ENCODE peak calls at places on chromosomes 13 and 19, in seven cellular contexts. One of them, this sample, is unnamed. For H3K27me3 and H3K4me1, the result is how much of the 10 kb centered on the place peaks cover.

GRCh38 chr19:46840157-46840942 is 10.3 kb downstream of the AP2S1 start:
- DNase-seq in suprapubic skin: no peak
- DNase-seq in fibroblast of lung: peak
- DNase-seq in upper lobe of right lung: peak
- DNase-seq in foreskin keratinocyte: no peak
- DNase-seq in adrenal gland: peak
- DNase-seq in heart right ventricle: no peak
- DNase-seq in this sample: peak

GRCh38 chr13:24124789-24125476 is 35.6 kb upstream of the SPATA13 start:
- DNase-seq in foreskin keratinocyte: no peak
- DNase-seq in fibroblast of lung: no peak
- DNase-seq in adrenal gland: no peak
- DNase-seq in upper lobe of right lung: no peak
- DNase-seq in heart right ventricle: peak
- DNase-seq in suprapubic skin: no peak
- DNase-seq in this sample: no peak

GRCh38 chr13:60134376-60134775 is 29.4 kb downstream of the DIAPH3 start:
- DNase-seq in upper lobe of right lung: no peak
- DNase-seq in suprapubic skin: no peak
- DNase-seq in adrenal gland: no peak
- DNase-seq in fibroblast of lung: peak
- DNase-seq in heart right ventricle: no peak
- DNase-seq in foreskin keratinocyte: no peak
- DNase-seq in this sample: no peak

GRCh38 chr19:43438291-43439162 is 23.8 kb downstream of the TEX101 start:
- DNase-seq in fibroblast of lung: peak
- DNase-seq in foreskin keratinocyte: no peak
- DNase-seq in upper lobe of right lung: no peak
- DNase-seq in heart right ventricle: peak
- DNase-seq in suprapubic skin: peak
- DNase-seq in adrenal gland: peak
- DNase-seq in this sample: peak

GRCh38 chr19:56155124-56155687 is 14.1 kb downstream of the ZNF444 start:
- DNase-seq in upper lobe of right lung: no peak
- DNase-seq in fibroblast of lung: no peak
- DNase-seq in adrenal gland: no peak
- DNase-seq in heart right ventricle: no peak
- DNase-seq in suprapubic skin: no peak
- DNase-seq in foreskin keratinocyte: no peak
- DNase-seq in this sample: no peak

GRCh38 chr13:23570931-23571330 is 719 bp downstream of the TNFRSF19 start:
- DNase-seq in suprapubic skin: no peak
- DNase-seq in upper lobe of right lung: no peak
- DNase-seq in adrenal gland: no peak
- DNase-seq in foreskin keratinocyte: no peak
- DNase-seq in heart right ventricle: no peak
- DNase-seq in fibroblast of lung: peak
- DNase-seq in this sample: no peak

GRCh38 chr13:20192470-20193141 is at the start of gene GJB2:
- DNase-seq in fibroblast of lung: no peak
- DNase-seq in suprapubic skin: no peak
- DNase-seq in adrenal gland: no peak
- DNase-seq in upper lobe of right lung: no peak
- DNase-seq in foreskin keratinocyte: no peak
- DNase-seq in heart right ventricle: no peak
- DNase-seq in this sample: no peak

GRCh38 chr19:4327877-4328242 is 10.8 kb downstream of the STAP2 start:
- DNase-seq in foreskin keratinocyte: no peak
- DNase-seq in adrenal gland: no peak
- DNase-seq in heart right ventricle: no peak
- DNase-seq in suprapubic skin: no peak
- DNase-seq in upper lobe of right lung: no peak
- DNase-seq in fibroblast of lung: no peak
- DNase-seq in this sample: no peak

GRCh38 chr19:3792114-3792513 is 5.9 kb upstream of the MATK start:
- DNase-seq in suprapubic skin: no peak
- DNase-seq in heart right ventricle: no peak
- DNase-seq in foreskin keratinocyte: no peak
- DNase-seq in fibroblast of lung: no peak
- DNase-seq in upper lobe of right lung: no peak
- DNase-seq in adrenal gland: no peak
- DNase-seq in this sample: no peak

GRCh38 chr19:44643605-44644390 is at the start of gene PVR:
- DNase-seq in adrenal gland: peak
- DNase-seq in suprapubic skin: no peak
- DNase-seq in upper lobe of right lung: peak
- DNase-seq in fibroblast of lung: peak
- DNase-seq in foreskin keratinocyte: peak
- DNase-seq in heart right ventricle: peak
- DNase-seq in this sample: peak

GRCh38 chr13:109162248-109163051 is 533.0 kb downstream of the MYO16 start:
- DNase-seq in adrenal gland: no peak
- DNase-seq in foreskin keratinocyte: peak
- DNase-seq in fibroblast of lung: no peak
- DNase-seq in heart right ventricle: no peak
- DNase-seq in suprapubic skin: no peak
- DNase-seq in upper lobe of right lung: no peak
- DNase-seq in this sample: no peak

GRCh38 chr19:38538793-38539528 is 78.8 kb downstream of the MAP4K1 start:
- DNase-seq in upper lobe of right lung: no peak
- DNase-seq in fibroblast of lung: no peak
- DNase-seq in foreskin keratinocyte: no peak
- DNase-seq in suprapubic skin: no peak
- DNase-seq in adrenal gland: no peak
- DNase-seq in heart right ventricle: no peak
- DNase-seq in this sample: no peak

GRCh38 chr13:107822006-107822405 is 393.3 kb downstream of the LIG4 start:
- DNase-seq in upper lobe of right lung: no peak
- DNase-seq in heart right ventricle: no peak
- DNase-seq in fibroblast of lung: no peak
- DNase-seq in adrenal gland: no peak
- DNase-seq in foreskin keratinocyte: no peak
- DNase-seq in suprapubic skin: no peak
- DNase-seq in this sample: no peak

GRCh38 chr19:42563352-42564210 is 31.1 kb downstream of the CEACAM8 start:
- DNase-seq in adrenal gland: peak
- DNase-seq in suprapubic skin: no peak
- DNase-seq in heart right ventricle: peak
- DNase-seq in upper lobe of right lung: no peak
- DNase-seq in foreskin keratinocyte: no peak
- DNase-seq in fibroblast of lung: peak
- DNase-seq in this sample: no peak

GRCh38 chr19:1467228-1467511 is 11.8 kb downstream of the C19orf25 start:
- DNase-seq in upper lobe of right lung: no peak
- DNase-seq in fibroblast of lung: no peak
- DNase-seq in suprapubic skin: no peak
- DNase-seq in adrenal gland: no peak
- DNase-seq in foreskin keratinocyte: no peak
- DNase-seq in heart right ventricle: no peak
- DNase-seq in this sample: no peak
- H3K27me3 ChIP-seq in upper lobe of right lung: half or more
- H3K27me3 ChIP-seq in fibroblast of lung: under half
- H3K27me3 ChIP-seq in suprapubic skin: half or more
- H3K27me3 ChIP-seq in adrenal gland: half or more
- H3K27me3 ChIP-seq in foreskin keratinocyte: half or more
- H3K27me3 ChIP-seq in heart right ventricle: half or more
- H3K27me3 ChIP-seq in this sample: under half

DNA sequence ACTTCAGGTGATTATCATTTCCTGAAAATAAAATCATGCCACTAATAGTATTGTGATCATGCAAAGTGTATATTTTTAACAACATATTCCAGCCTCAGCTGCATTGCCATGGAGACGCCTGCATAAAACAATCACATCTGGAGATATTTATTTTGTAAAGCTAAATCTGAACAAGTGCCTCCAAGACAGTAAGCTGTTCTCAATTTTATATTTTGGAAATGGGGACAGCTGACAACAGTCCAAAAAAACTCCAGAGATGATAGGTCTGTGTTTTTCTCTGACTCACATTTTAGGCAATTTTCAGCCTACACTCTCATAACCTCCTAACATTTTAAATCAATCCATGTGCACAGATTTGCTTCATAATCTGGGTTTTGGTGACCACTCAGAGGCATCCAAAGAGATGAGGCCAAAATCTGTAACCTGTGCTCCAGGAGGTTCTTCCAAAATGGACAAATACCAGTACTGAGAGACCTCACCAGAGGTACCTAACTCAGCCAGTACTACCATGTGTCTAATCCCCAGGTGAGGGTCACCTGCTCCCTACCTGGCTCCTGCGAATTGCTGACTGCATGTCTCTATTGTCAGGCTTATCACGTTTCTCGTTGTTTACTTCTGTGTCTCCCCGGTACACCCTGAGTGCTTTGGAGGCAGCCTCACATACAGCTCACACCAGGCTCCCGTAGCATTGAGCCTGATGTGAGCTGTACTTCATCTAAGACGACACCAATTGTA is 62.7 kb downstream of the COL4A1 start:
- DNase-seq in heart right ventricle: peak
- DNase-seq in upper lobe of right lung: no peak
- DNase-seq in adrenal gland: peak
- DNase-seq in suprapubic skin: no peak
- DNase-seq in foreskin keratinocyte: no peak
- DNase-seq in fibroblast of lung: peak
- DNase-seq in this sample: no peak
- H3K4me1 ChIP-seq in heart right ventricle: under half
- H3K4me1 ChIP-seq in upper lobe of right lung: under half
- H3K4me1 ChIP-seq in adrenal gland: under half
- H3K4me1 ChIP-seq in suprapubic skin: under half
- H3K4me1 ChIP-seq in foreskin keratinocyte: under half
- H3K4me1 ChIP-seq in fibroblast of lung: under half
- H3K4me1 ChIP-seq in this sample: under half

GRCh38 chr13:18947376-18947977 is 234.1 kb downstream of the TUBA3C start:
- DNase-seq in foreskin keratinocyte: no peak
- DNase-seq in heart right ventricle: no peak
- DNase-seq in suprapubic skin: no peak
- DNase-seq in fibroblast of lung: no peak
- DNase-seq in upper lobe of right lung: no peak
- DNase-seq in adrenal gland: peak
- DNase-seq in this sample: no peak
- H3K27me3 ChIP-seq in foreskin keratinocyte: under half
- H3K27me3 ChIP-seq in heart right ventricle: under half
- H3K27me3 ChIP-seq in suprapubic skin: under half
- H3K27me3 ChIP-seq in fibroblast of lung: under half
- H3K27me3 ChIP-seq in upper lobe of right lung: under half
- H3K27me3 ChIP-seq in adrenal gland: under half
- H3K27me3 ChIP-seq in this sample: under half

DNA sequence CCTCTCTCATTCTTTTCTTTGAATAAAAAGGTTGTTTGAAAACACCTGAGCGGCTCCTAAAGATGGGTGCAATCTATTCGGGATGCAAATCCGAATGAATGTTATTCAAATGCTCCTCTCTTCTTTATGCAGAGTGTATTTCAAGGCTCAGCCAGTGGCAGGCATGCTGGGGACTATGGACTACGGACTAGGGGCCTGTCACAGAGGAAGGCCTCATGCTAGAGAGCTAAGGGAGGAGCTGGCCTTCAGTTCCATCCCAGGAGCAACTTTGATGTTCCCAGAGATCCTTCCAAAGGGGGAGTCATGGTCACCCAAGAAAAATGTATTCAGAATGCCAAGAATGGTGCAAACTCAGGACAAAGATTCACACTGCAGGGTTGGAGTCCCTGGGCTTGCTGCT is 9.3 kb downstream of the ALOX5AP start:
- DNase-seq in suprapubic skin: no peak
- DNase-seq in upper lobe of right lung: no peak
- DNase-seq in fibroblast of lung: no peak
- DNase-seq in adrenal gland: no peak
- DNase-seq in foreskin keratinocyte: no peak
- DNase-seq in heart right ventricle: no peak
- DNase-seq in this sample: no peak
- H3K4me1 ChIP-seq in suprapubic skin: under half
- H3K4me1 ChIP-seq in upper lobe of right lung: under half
- H3K4me1 ChIP-seq in fibroblast of lung: under half
- H3K4me1 ChIP-seq in adrenal gland: under half
- H3K4me1 ChIP-seq in foreskin keratinocyte: under half
- H3K4me1 ChIP-seq in heart right ventricle: under half
- H3K4me1 ChIP-seq in this sample: under half

GRCh38 chr19:39780894-39781293 is 2.2 kb downstream of the LEUTX start:
- DNase-seq in upper lobe of right lung: no peak
- DNase-seq in adrenal gland: no peak
- DNase-seq in fibroblast of lung: no peak
- DNase-seq in heart right ventricle: no peak
- DNase-seq in foreskin keratinocyte: no peak
- DNase-seq in suprapubic skin: no peak
- DNase-seq in this sample: no peak
- H3K27me3 ChIP-seq in upper lobe of right lung: under half
- H3K27me3 ChIP-seq in adrenal gland: under half
- H3K27me3 ChIP-seq in fibroblast of lung: under half
- H3K27me3 ChIP-seq in heart right ventricle: under half
- H3K27me3 ChIP-seq in foreskin keratinocyte: under half
- H3K27me3 ChIP-seq in suprapubic skin: under half
- H3K27me3 ChIP-seq in this sample: under half

DNA sequence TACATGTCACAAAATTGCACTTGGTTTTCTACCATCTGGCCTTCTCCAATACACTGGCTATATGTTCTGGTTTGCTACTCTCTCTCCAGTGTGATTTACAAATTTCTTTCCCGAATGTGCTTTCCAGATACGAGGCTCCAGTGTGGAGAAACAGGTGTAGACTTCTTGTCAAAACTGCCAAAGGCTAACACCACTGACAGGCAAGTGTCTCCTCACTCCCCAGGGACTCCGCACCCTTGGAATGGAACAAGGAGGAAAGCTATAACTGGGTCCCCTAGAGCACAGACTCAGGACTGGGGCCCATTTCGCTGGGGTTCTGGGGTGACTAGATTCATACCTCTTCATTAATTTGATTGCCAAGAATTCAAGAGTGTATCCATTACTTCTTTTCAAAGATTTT is 161.8 kb downstream of the FOXO1 start:
- DNase-seq in foreskin keratinocyte: no peak
- DNase-seq in suprapubic skin: no peak
- DNase-seq in heart right ventricle: no peak
- DNase-seq in fibroblast of lung: no peak
- DNase-seq in adrenal gland: no peak
- DNase-seq in upper lobe of right lung: no peak
- DNase-seq in this sample: no peak
- H3K4me1 ChIP-seq in foreskin keratinocyte: under half
- H3K4me1 ChIP-seq in suprapubic skin: under half
- H3K4me1 ChIP-seq in heart right ventricle: under half
- H3K4me1 ChIP-seq in fibroblast of lung: under half
- H3K4me1 ChIP-seq in adrenal gland: under half
- H3K4me1 ChIP-seq in upper lobe of right lung: under half
- H3K4me1 ChIP-seq in this sample: under half

GRCh38 chr19:29525901-29526729 is at the start of gene VSTM2B:
- DNase-seq in foreskin keratinocyte: no peak
- DNase-seq in fibroblast of lung: no peak
- DNase-seq in suprapubic skin: no peak
- DNase-seq in adrenal gland: no peak
- DNase-seq in upper lobe of right lung: peak
- DNase-seq in heart right ventricle: no peak
- DNase-seq in this sample: no peak
- H3K27me3 ChIP-seq in foreskin keratinocyte: half or more
- H3K27me3 ChIP-seq in fibroblast of lung: under half
- H3K27me3 ChIP-seq in suprapubic skin: half or more
- H3K27me3 ChIP-seq in adrenal gland: half or more
- H3K27me3 ChIP-seq in upper lobe of right lung: half or more
- H3K27me3 ChIP-seq in heart right ventricle: half or more
- H3K27me3 ChIP-seq in this sample: under half

DNA sequence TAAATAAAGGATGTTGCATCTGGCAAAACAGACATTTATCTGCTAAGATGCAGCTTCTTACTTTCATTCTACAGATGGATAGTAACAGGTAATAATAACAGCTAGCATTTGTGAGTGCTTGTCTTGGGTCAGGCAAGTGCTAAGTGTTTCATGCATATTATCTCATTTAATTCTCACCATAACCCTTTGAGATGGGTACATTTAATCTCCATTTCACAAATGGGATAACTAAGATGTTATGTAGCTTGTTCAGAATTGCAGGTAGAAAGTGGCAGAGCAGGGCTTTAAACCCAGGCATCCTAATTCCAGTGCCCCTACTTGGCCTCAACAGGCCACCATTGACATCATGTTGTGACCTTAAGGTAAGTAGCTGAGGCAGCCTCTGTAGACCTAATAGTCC is 69.8 kb downstream of the LMO7 start:
- DNase-seq in heart right ventricle: no peak
- DNase-seq in suprapubic skin: no peak
- DNase-seq in foreskin keratinocyte: no peak
- DNase-seq in adrenal gland: no peak
- DNase-seq in fibroblast of lung: no peak
- DNase-seq in upper lobe of right lung: no peak
- DNase-seq in this sample: no peak
- H3K4me1 ChIP-seq in heart right ventricle: under half
- H3K4me1 ChIP-seq in suprapubic skin: under half
- H3K4me1 ChIP-seq in foreskin keratinocyte: under half
- H3K4me1 ChIP-seq in adrenal gland: under half
- H3K4me1 ChIP-seq in fibroblast of lung: under half
- H3K4me1 ChIP-seq in upper lobe of right lung: under half
- H3K4me1 ChIP-seq in this sample: under half

This sample was measured in uterus.